ENCODE peak calls at places on chromosome 22, in seven cellular contexts. D is cardiac fibroblast, S is Calu3, Z is endothelial cell, E is fibroblast of lung, N is thoracic aorta, P is HFFc6. Q is an unnamed sample.
A peak's percentile ranks its signal among the peaks of the same experiment; 100 is the strongest.

GRCh38 chr22:19871845-19872778 is 17.4 kb upstream of the GNB1L start:
- DNase-seq in E (no peak), P (no peak), N (peak; percentile 1), Z (peak; percentile 2), S (no peak), D (no peak), Q (no peak)

GRCh38 chr22:48820481-48821345 is 1007.0 kb downstream of the BRD1 start:
- DNase-seq in Z (no peak), E (no peak), N (no peak), S (no peak), P (no peak), D (no peak), Q (no peak)

GRCh38 chr22:37485714-37486223 is 415 bp downstream of the MFNG start:
- DNase-seq in S (no peak), E (no peak), Z (no peak), N (no peak), P (no peak), D (no peak), Q (no peak)

GRCh38 chr22:39253427-39254070 is 8.8 kb upstream of the PDGFB start:
- DNase-seq in N (peak; percentile 58), Z (no peak), P (peak; percentile 77), S (peak; percentile 78), E (peak; percentile 88), D (peak; percentile 83), Q (no peak)

GRCh38 chr22:27474711-27475547 is 326.6 kb downstream of the MN1 start:
- DNase-seq in E (peak; percentile 98), Z (no peak), P (peak; percentile 91), N (no peak), D (peak; percentile 97), S (peak; percentile 83), Q (no peak)

GRCh38 chr22:19664406-19664805 is 49.9 kb upstream of the SEPTIN5 start:
- DNase-seq in E (no peak), S (no peak), Z (no peak), D (peak; percentile 52), N (no peak), P (no peak), Q (no peak)

GRCh38 chr22:17232406-17232805 is 13.2 kb upstream of the ADA2 start:
- DNase-seq in D (no peak), S (no peak), E (no peak), N (no peak), Z (no peak), P (no peak), Q (no peak)

GRCh38 chr22:18994056-18994455 is 58.0 kb upstream of the PRODH start:
- DNase-seq in P (no peak), Z (no peak), S (no peak), D (no peak), E (no peak), N (no peak), Q (no peak)

GRCh38 chr22:40215266-40215665 is 37.5 kb downstream of the TNRC6B start:
- DNase-seq in N (no peak), E (no peak), P (no peak), D (peak; percentile 26), Z (no peak), S (no peak), Q (no peak)

GRCh38 chr22:17897411-17897810 is 123.1 kb upstream of the BID start:
- DNase-seq in P (no peak), Z (no peak), N (no peak), E (no peak), D (no peak), S (no peak), Q (no peak)

GRCh38 chr22:17797721-17798559 is 23.7 kb upstream of the BID start:
- DNase-seq in Z (no peak), E (no peak), N (no peak), P (no peak), D (no peak), S (no peak), Q (peak; percentile 41)

GRCh38 chr22:30221121-30221992 is 25.2 kb downstream of the LIF start:
- DNase-seq in S (no peak), Z (no peak), E (no peak), N (no peak), P (no peak), D (no peak), Q (no peak)

GRCh38 chr22:48943567-48944432 is 883.9 kb downstream of the BRD1 start:
- DNase-seq in D (no peak), S (no peak), E (no peak), N (no peak), P (no peak), Z (peak; percentile 76), Q (no peak)

GRCh38 chr22:17199131-17199731 is 20.0 kb downstream of the ADA2 start:
- DNase-seq in S (no peak), N (no peak), P (no peak), Z (peak; percentile 68), D (peak; percentile 49), E (peak; percentile 71), Q (no peak)

GRCh38 chr22:48947636-48948035 is 880.0 kb downstream of the BRD1 start:
- DNase-seq in P (no peak), S (no peak), N (no peak), D (no peak), E (no peak), Z (no peak), Q (no peak)

GRCh38 chr22:37661160-37661924 is 2.8 kb downstream of the PDXP start:
- DNase-seq in E (peak; percentile 80), P (peak; percentile 75), Z (no peak), N (no peak), S (no peak), D (peak; percentile 83), Q (no peak)

GRCh38 chr22:38623357-38623756 is 32.8 kb downstream of the FAM227A start:
- DNase-seq in S (no peak), D (no peak), N (no peak), E (no peak), Z (no peak), P (no peak), Q (no peak)

GRCh38 chr22:39478461-39478860 is 21.6 kb downstream of the MGAT3 start:
- DNase-seq in S (peak; percentile 52), P (no peak), E (no peak), D (peak; percentile 15), Z (peak; percentile 60), N (no peak), Q (no peak)

GRCh38 chr22:39246690-39247332 is 2.0 kb upstream of the PDGFB start:
- DNase-seq in P (no peak), E (no peak), Z (no peak), S (no peak), D (no peak), N (no peak), Q (no peak)

GRCh38 chr22:50673231-50674126 is 856 bp downstream of the SHANK3 start:
- DNase-seq in Z (peak; percentile 56), S (no peak), D (no peak), P (no peak), E (no peak), N (no peak), Q (no peak)

GRCh38 chr22:17994424-17995108 is 29.8 kb downstream of the MICAL3 start:
- DNase-seq in E (no peak), N (no peak), Z (no peak), S (no peak), P (no peak), D (no peak), Q (no peak)

GRCh38 chr22:37259540-37260029 is 15.5 kb upstream of the RAC2 start:
- DNase-seq in Z (peak; percentile 54), D (peak; percentile 65), N (no peak), E (peak; percentile 61), P (peak; percentile 33), S (no peak), Q (no peak)

GRCh38 chr22:50672471-50673230 is at the start of gene SHANK3:
- DNase-seq in N (no peak), D (no peak), P (no peak), S (no peak), E (no peak), Z (peak; percentile 92), Q (no peak)

GRCh38 chr22:21918466-21919185 is 34.0 kb downstream of the PPM1F start:
- DNase-seq in E (no peak), N (no peak), S (no peak), Z (no peak), P (no peak), D (no peak), Q (no peak)

GRCh38 chr22:19917389-19918138 is 24.0 kb upstream of the COMT start:
- DNase-seq in S (no peak), E (no peak), Z (no peak), N (no peak), P (no peak), D (no peak), Q (no peak)

GRCh38 chr22:27170491-27170890 is 513.1 kb downstream of the MIAT start:
- DNase-seq in P (peak; percentile 60), N (peak; percentile 60), D (peak; percentile 89), S (peak; percentile 21), E (peak; percentile 83), Z (no peak), Q (no peak)

GRCh38 chr22:41821449-41822030 is 11.4 kb upstream of the SREBF2 start:
- DNase-seq in D (no peak), S (no peak), P (no peak), Z (no peak), E (no peak), N (no peak), Q (no peak)

GRCh38 chr22:41826001-41826400 is 6.9 kb upstream of the SREBF2 start:
- DNase-seq in E (no peak), Z (no peak), P (no peak), S (no peak), N (no peak), D (no peak), Q (no peak)

GRCh38 chr22:41825376-41825775 is 7.5 kb upstream of the SREBF2 start:
- DNase-seq in N (no peak), S (no peak), E (peak; percentile 61), P (no peak), D (peak; percentile 36), Z (no peak), Q (no peak)

GRCh38 chr22:41820447-41820846 is 12.5 kb upstream of the SREBF2 start:
- DNase-seq in D (no peak), Z (no peak), N (no peak), S (no peak), P (no peak), E (no peak), Q (no peak)

GRCh38 chr22:41822289-41823057 is 10.4 kb upstream of the SREBF2 start:
- DNase-seq in N (no peak), P (peak; percentile 74), S (peak; percentile 40), D (peak; percentile 81), E (peak; percentile 81), Z (no peak), Q (no peak)
- TF ChIP-seq CTCF in N (peak; percentile 22), P (peak; percentile 78), S (peak; percentile 35), D (peak; percentile 37), E (peak; percentile 41), Z (peak; percentile 28), Q (no peak)

GRCh38 chr22:44957267-44957905 is 52.4 kb downstream of the PHF21B start:
- DNase-seq in S (no peak), E (no peak), D (no peak), Z (no peak), P (no peak), N (no peak), Q (no peak)
- TF ChIP-seq CTCF in S (no peak), E (peak; percentile 18), D (no peak), Z (peak; percentile 16), P (peak; percentile 50), N (no peak), Q (no peak)

GRCh38 chr22:44369241-44369652 is 56.5 kb upstream of the SHISAL1 start:
- DNase-seq in E (no peak), P (no peak), D (no peak), S (no peak), N (no peak), Z (peak; percentile 29), Q (no peak)
- TF ChIP-seq CTCF in E (peak; percentile 17), P (peak; percentile 42), D (peak; percentile 20), S (no peak), N (no peak), Z (peak; percentile 55), Q (no peak)

GRCh38 chr22:41237036-41237706 is 3.6 kb downstream of the CHADL start:
- DNase-seq in Z (no peak), N (no peak), E (no peak), D (no peak), P (no peak), S (no peak), Q (no peak)
- TF ChIP-seq CTCF in Z (peak; percentile 53), N (no peak), E (no peak), D (no peak), P (no peak), S (peak; percentile 67), Q (no peak)